ENCODE peak calls at places on chromosomes 4 and X, in eight cellular contexts. T, K, E, D, B, Z, M and L are unnamed samples. For H3K27me3, the result is how much of the 10 kb centered on the place peaks cover.

GRCh38 chr4:54566608-54567007 is 91.1 kb upstream of the KIT start:
- DNase-seq in M (no peak), T (no peak), E (no peak), K (no peak), D (peak), Z (no peak), B (no peak), L (no peak)

GRCh38 chr4:81376720-81377119 is 95.0 kb downstream of the RASGEF1B start:
- DNase-seq in K (no peak), E (no peak), T (no peak), M (no peak), D (no peak), Z (no peak), B (no peak), L (no peak)

GRCh38 chr4:17763931-17764330 is 17.5 kb downstream of the FAM184B start:
- DNase-seq in T (no peak), D (no peak), Z (no peak), K (no peak), B (no peak), E (no peak), M (no peak), L (no peak)

GRCh38 chrX:52341493-52341892 is 27.3 kb upstream of the XAGE2 start:
- DNase-seq in K (peak), B (no peak), Z (no peak), M (no peak), E (no peak), T (no peak), D (no peak), L (no peak)

GRCh38 chrX:105738162-105738561 is 84.2 kb upstream of the NRK start:
- DNase-seq in Z (no peak), D (no peak), T (no peak), E (no peak), B (no peak), K (no peak), M (no peak), L (no peak)

GRCh38 chr4:2935762-2936743 is 27.2 kb downstream of the NOP14 start:
- DNase-seq in K (peak), M (peak), E (no peak), B (peak), T (no peak), Z (peak), D (no peak), L (no peak)

GRCh38 chrX:102808336-102808735 is 87.8 kb downstream of the GPRASP3 start:
- DNase-seq in K (peak), B (peak), Z (no peak), D (no peak), T (no peak), M (no peak), E (no peak), L (no peak)

GRCh38 chrX:35858916-35859315 is 60.6 kb upstream of the CFAP47 start:
- DNase-seq in Z (no peak), T (no peak), K (no peak), M (no peak), D (no peak), B (no peak), E (no peak), L (no peak)

GRCh38 chrX:46582964-46583363 is 9.4 kb downstream of the CHST7 start:
- DNase-seq in B (peak), T (peak), M (no peak), Z (no peak), E (no peak), D (no peak), K (peak), L (no peak)

GRCh38 chrX:121504148-121504547 is 456.7 kb downstream of the GLUD2 start:
- DNase-seq in D (no peak), E (no peak), T (no peak), Z (no peak), K (no peak), B (no peak), M (no peak), L (no peak)

GRCh38 chr4:55012363-55013255 is 112.8 kb downstream of the KDR start:
- DNase-seq in B (no peak), D (no peak), T (no peak), Z (no peak), E (no peak), K (no peak), M (no peak), L (no peak)

GRCh38 chr4:53695540-53696463 is 104.5 kb upstream of the LNX1 start:
- DNase-seq in M (no peak), D (no peak), Z (no peak), B (no peak), K (no peak), T (no peak), E (no peak), L (no peak)

GRCh38 chrX:153670748-153671588 is 2.6 kb downstream of the PNCK start:
- DNase-seq in T (no peak), K (no peak), E (no peak), D (no peak), M (no peak), Z (no peak), B (no peak), L (no peak)

GRCh38 chrX:154120567-154120966 is 23.1 kb upstream of the MECP2 start:
- DNase-seq in K (no peak), D (no peak), T (no peak), Z (no peak), M (no peak), E (no peak), B (no peak), L (no peak)

GRCh38 chr4:99847362-99847976 is 30.8 kb downstream of the DAPP1 start:
- DNase-seq in T (no peak), M (no peak), E (no peak), D (no peak), Z (no peak), B (no peak), K (no peak), L (no peak)

GRCh38 chr4:186400676-186401075 is 134.7 kb downstream of the F11 start:
- DNase-seq in E (no peak), B (peak), K (peak), M (no peak), D (peak), Z (no peak), T (no peak), L (no peak)

GRCh38 chr4:17817027-17817426 is 6.2 kb downstream of the NCAPG start:
- DNase-seq in K (peak), D (no peak), Z (no peak), E (no peak), B (peak), T (peak), M (no peak), L (no peak)

GRCh38 chr4:152679414-152680281 is at the start of gene TMEM154:
- DNase-seq in K (peak), E (peak), D (peak), Z (peak), B (peak), T (no peak), M (peak), L (peak)

GRCh38 chrX:144722307-144722706 is 525.0 kb upstream of the SPANXN1 start:
- DNase-seq in T (no peak), B (no peak), Z (no peak), M (no peak), E (no peak), K (no peak), D (no peak), L (peak)
- H3K27me3 ChIP-seq in T (under half), B (under half), Z (under half), M (under half), E (under half), K (under half), D (under half), L (under half)

DNA sequence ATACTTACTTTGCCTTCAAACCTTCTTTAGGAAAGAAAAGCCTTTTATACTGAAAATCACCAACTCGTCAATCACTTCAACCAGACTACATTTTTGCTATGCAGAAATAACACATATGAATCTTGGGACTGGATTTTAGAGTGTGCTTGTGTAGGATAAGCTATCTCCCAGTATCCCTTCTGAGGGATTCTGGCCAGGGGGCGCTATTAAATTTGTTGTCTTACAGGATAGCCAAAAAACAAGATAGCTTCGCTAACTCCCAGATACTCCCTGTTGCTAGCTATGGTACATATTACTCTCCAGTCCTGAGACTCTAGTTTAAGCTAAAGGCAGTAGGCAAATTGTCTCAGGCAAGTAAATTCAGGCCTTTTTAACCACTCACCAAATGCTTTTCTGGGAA is 167.2 kb downstream of the LHFPL1 start:
- DNase-seq in B (no peak), D (no peak), E (no peak), K (no peak), T (no peak), M (no peak), Z (no peak), L (peak)
- H3K27me3 ChIP-seq in B (under half), D (under half), E (under half), K (under half), T (under half), M (under half), Z (under half), L (under half)

GRCh38 chr4:110617095-110617494 is 5.8 kb downstream of the PITX2 start:
- DNase-seq in Z (no peak), B (no peak), E (no peak), D (no peak), T (no peak), K (no peak), M (no peak), L (no peak)
- H3K27me3 ChIP-seq in Z (half or more), B (half or more), E (under half), D (half or more), T (half or more), K (half or more), M (under half), L (half or more)

GRCh38 chr4:133149364-133149695 is 236 bp downstream of the PCDH10 start:
- DNase-seq in Z (no peak), K (no peak), T (no peak), E (no peak), B (no peak), M (no peak), D (no peak), L (no peak)

GRCh38 chr4:133150643-133151300 is 1.7 kb downstream of the PCDH10 start:
- DNase-seq in K (no peak), Z (no peak), M (peak), T (no peak), B (peak), D (no peak), E (no peak), L (no peak)

GRCh38 chr4:133151301-133151680 is 2.2 kb downstream of the PCDH10 start:
- DNase-seq in T (no peak), B (peak), D (no peak), E (no peak), K (no peak), M (no peak), Z (no peak), L (no peak)

GRCh38 chr4:133148690-133149363 is at the start of gene PCDH10:
- DNase-seq in M (peak), T (peak), E (peak), B (peak), D (peak), K (peak), Z (no peak), L (no peak)

GRCh38 chr4:133149932-133150642 is 993 bp downstream of the PCDH10 start:
- DNase-seq in B (peak), E (no peak), M (no peak), Z (no peak), D (no peak), K (no peak), T (no peak), L (no peak)
- H3K27me3 ChIP-seq in B (under half), E (under half), M (under half), Z (under half), D (half or more), K (half or more), T (under half), L (under half)

GRCh38 chr4:74932832-74933561 is at the start of gene PARM1:
- DNase-seq in T (peak), M (peak), E (peak), Z (peak), K (peak), B (peak), D (peak), L (peak)

GRCh38 chr4:74933562-74934015 is 673 bp downstream of the PARM1 start:
- DNase-seq in M (peak), D (peak), B (peak), K (peak), E (peak), T (no peak), Z (no peak), L (no peak)

GRCh38 chr4:74930166-74930565 is 2.8 kb upstream of the PARM1 start:
- DNase-seq in E (no peak), Z (no peak), D (no peak), T (no peak), K (no peak), B (no peak), M (no peak), L (no peak)

GRCh38 chr4:74931386-74931785 is 1.5 kb upstream of the PARM1 start:
- DNase-seq in D (no peak), E (no peak), Z (no peak), K (no peak), B (no peak), M (no peak), T (no peak), L (no peak)

GRCh38 chr4:74932010-74932409 is 906 bp upstream of the PARM1 start:
- DNase-seq in M (no peak), E (no peak), K (no peak), Z (no peak), D (no peak), B (no peak), T (no peak), L (no peak)
- H3K27me3 ChIP-seq in M (under half), E (under half), K (under half), Z (under half), D (under half), B (under half), T (under half), L (under half)

GRCh38 chrX:107776649-107777535 is 641 bp upstream of the NCBP2L start:
- DNase-seq in K (peak), D (peak), B (peak), Z (peak), M (peak), T (peak), E (peak), L (peak)

GRCh38 chrX:107773906-107774435 is 1.6 kb downstream of the TSC22D3 start:
- DNase-seq in E (no peak), K (no peak), Z (no peak), T (no peak), B (no peak), M (no peak), D (no peak), L (no peak)

GRCh38 chrX:107773206-107773605 is 2.4 kb downstream of the TSC22D3 start:
- DNase-seq in K (no peak), Z (no peak), D (no peak), T (no peak), E (no peak), B (no peak), M (no peak), L (no peak)

GRCh38 chrX:107775734-107776511 is at the start of gene TSC22D3:
- DNase-seq in T (peak), Z (peak), B (peak), E (peak), M (peak), D (peak), K (peak), L (no peak)

GRCh38 chrX:107775000-107775733 is 420 bp downstream of the TSC22D3 start:
- DNase-seq in M (no peak), Z (peak), D (peak), T (no peak), K (no peak), B (no peak), E (no peak), L (no peak)
- H3K27me3 ChIP-seq in M (under half), Z (under half), D (under half), T (under half), K (under half), B (under half), E (under half), L (under half)

GRCh38 chr4:131113704-131114103 is 2017.8 kb downstream of the C4orf33 start:
- DNase-seq in K (no peak), M (no peak), E (no peak), D (no peak), T (no peak), B (no peak), Z (no peak), L (no peak)
- H3K27me3 ChIP-seq in K (under half), M (under half), E (under half), D (under half), T (under half), B (under half), Z (under half), L (under half)

DNA sequence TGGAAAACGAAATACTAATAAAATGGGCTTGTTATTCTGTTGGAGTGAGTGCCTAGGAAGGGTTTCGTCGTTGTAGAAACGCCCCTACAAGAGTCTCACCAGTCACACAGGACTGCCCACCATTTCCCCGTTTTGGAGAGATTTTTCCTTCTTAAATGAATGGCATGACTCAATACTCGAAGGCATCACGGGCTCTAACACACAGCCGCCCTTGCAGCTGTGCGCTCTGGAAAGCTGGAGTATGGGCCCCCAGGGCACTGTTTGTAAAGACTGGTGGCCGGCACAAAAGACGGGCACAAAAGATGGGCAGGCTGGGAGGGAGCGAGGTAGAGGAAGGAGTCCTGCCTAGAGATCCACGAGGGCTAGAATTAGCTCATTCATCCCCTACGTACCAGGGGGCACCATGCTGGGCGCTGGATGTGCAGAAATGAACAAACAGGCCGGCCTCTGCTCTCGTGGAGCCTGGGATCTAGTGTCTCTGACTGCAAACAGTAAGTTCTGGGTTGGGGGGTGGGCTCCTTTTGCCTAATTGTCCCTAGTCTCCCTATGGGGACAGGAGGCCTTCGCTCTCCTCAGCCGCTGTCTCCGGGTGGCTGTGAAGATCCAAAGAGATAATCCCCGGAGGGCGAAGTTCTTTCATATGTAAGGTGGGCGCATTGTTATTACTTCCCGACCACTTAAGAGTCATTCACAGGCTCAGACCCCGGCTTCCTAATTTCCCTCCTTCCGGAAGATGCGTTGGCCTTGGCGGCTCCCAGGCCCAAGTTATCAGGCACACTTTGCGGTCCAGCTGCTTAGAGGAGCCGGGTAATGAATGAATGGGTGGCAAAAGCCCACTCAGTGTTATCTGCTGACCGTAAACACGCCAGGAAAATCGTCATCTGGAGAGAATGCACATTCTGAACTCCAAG is 1.1 kb upstream of the SFRP2 start:
- DNase-seq in T (no peak), D (no peak), K (no peak), B (no peak), Z (no peak), M (no peak), E (no peak), L (peak)
- H3K27me3 ChIP-seq in T (under half), D (half or more), K (under half), B (under half), Z (under half), M (under half), E (under half), L (under half)